ENCODE peak calls at places on chromosomes 2 and 18, in seven cellular contexts. N, L, V, B, Z, M and C are unnamed samples.
A peak's percentile ranks its signal among the peaks of the same experiment; 100 is the strongest.

GRCh38 chr2:36461039-36461681 is 105.6 kb downstream of the CRIM1 start:
- DNase-seq in N (no peak), L (peak; percentile 7), V (no peak), B (peak; percentile 80), Z (peak; percentile 78), M (no peak), C (no peak)

GRCh38 chr2:206163251-206163880 is 3.7 kb downstream of the EEF1B2 start:
- DNase-seq in N (no peak), L (peak; percentile 11), V (no peak), B (no peak), Z (no peak), M (no peak), C (no peak)

GRCh38 chr18:74196220-74197119 is 48.1 kb downstream of the TIMM21 start:
- DNase-seq in N (no peak), L (peak; percentile 64), V (peak; percentile 81), B (peak; percentile 15), Z (no peak), M (no peak), C (no peak)

GRCh38 chr2:147634801-147635200 is 210.0 kb upstream of the ACVR2A start:
- DNase-seq in N (no peak), L (peak; percentile 26), V (no peak), B (no peak), Z (no peak), M (no peak), C (no peak)

GRCh38 chr18:79772108-79772864 is 25.5 kb upstream of the KCNG2 start:
- DNase-seq in N (peak; percentile 61), L (no peak), V (no peak), B (no peak), Z (no peak), M (no peak), C (no peak)

GRCh38 chr18:73419531-73419930 is 551.7 kb upstream of the NETO1 start:
- DNase-seq in N (no peak), L (no peak), V (no peak), B (no peak), Z (no peak), M (no peak), C (no peak)

GRCh38 chr2:237593596-237594310 is 3.2 kb upstream of the RAB17 start:
- DNase-seq in N (no peak), L (no peak), V (no peak), B (no peak), Z (no peak), M (no peak), C (no peak)

GRCh38 chr2:70280242-70280798 is 13.2 kb downstream of the SNRPG start:
- DNase-seq in N (no peak), L (no peak), V (no peak), B (no peak), Z (no peak), M (no peak), C (no peak)

GRCh38 chr2:237701859-237702370 is 74.5 kb downstream of the LRRFIP1 start:
- DNase-seq in N (peak; percentile 69), L (no peak), V (no peak), B (no peak), Z (no peak), M (no peak), C (no peak)

GRCh38 chr18:75173125-75173432 is 35.9 kb downstream of the PTGR3 start:
- DNase-seq in N (no peak), L (peak; percentile 75), V (peak; percentile 76), B (no peak), Z (no peak), M (no peak), C (no peak)

GRCh38 chr2:108612153-108612513 is 77.9 kb downstream of the LIMS1 start:
- DNase-seq in N (no peak), L (peak; percentile 97), V (peak; percentile 54), B (peak; percentile 52), Z (no peak), M (no peak), C (no peak)

GRCh38 chr2:232887171-232887850 is 17.2 kb downstream of the SNORC start:
- DNase-seq in N (peak; percentile 45), L (no peak), V (no peak), B (no peak), Z (no peak), M (no peak), C (peak; percentile 65)

GRCh38 chr18:9763157-9763556 is 55.1 kb downstream of the RAB31 start:
- DNase-seq in N (no peak), L (no peak), V (no peak), B (no peak), Z (no peak), M (no peak), C (no peak)

GRCh38 chr2:191692502-191693115 is 14.7 kb downstream of the NABP1 start:
- DNase-seq in N (no peak), L (no peak), V (no peak), B (no peak), Z (no peak), M (no peak), C (no peak)

GRCh38 chr2:219178377-219179175 is 501 bp downstream of the RETREG2 start:
- DNase-seq in N (peak; percentile 94), L (peak; percentile 47), V (peak; percentile 59), B (no peak), Z (no peak), M (no peak), C (peak; percentile 74)

GRCh38 chr2:126900646-126901319 is 2.1 kb downstream of the TEX51 start:
- DNase-seq in N (peak; percentile 40), L (no peak), V (peak; percentile 2), B (no peak), Z (no peak), M (no peak), C (peak; percentile 20)

GRCh38 chr18:80191907-80192652 is 55.2 kb downstream of the PARD6G start:
- DNase-seq in N (no peak), L (no peak), V (no peak), B (no peak), Z (no peak), M (no peak), C (peak; percentile 52)

GRCh38 chr2:127857494-127857818 is 499 bp downstream of the POLR2D start:
- DNase-seq in N (no peak), L (peak; percentile 47), V (peak; percentile 39), B (no peak), Z (no peak), M (no peak), C (no peak)

GRCh38 chr2:95231723-95232122 is 24.4 kb downstream of the ZNF892 start:
- DNase-seq in N (no peak), L (peak; percentile 64), V (no peak), B (no peak), Z (peak; percentile 31), M (no peak), C (no peak)

GRCh38 chr18:59456657-59457056 is 97.6 kb upstream of the LMAN1 start:
- DNase-seq in N (no peak), L (no peak), V (no peak), B (no peak), Z (no peak), M (no peak), C (no peak)

GRCh38 chr2:238573065-238573778 is 146.5 kb downstream of the ASB1 start:
- DNase-seq in N (no peak), L (peak; percentile 37), V (peak; percentile 55), B (no peak), Z (no peak), M (no peak), C (no peak)

GRCh38 chr2:36357506-36358316 is 2.1 kb downstream of the CRIM1 start:
- DNase-seq in N (peak; percentile 81), L (peak; percentile 29), V (peak; percentile 41), B (peak; percentile 42), Z (no peak), M (no peak), C (no peak)

GRCh38 chr18:49277395-49278036 is 182.9 kb downstream of the DYM start:
- DNase-seq in N (no peak), L (no peak), V (no peak), B (peak; percentile 34), Z (no peak), M (no peak), C (no peak)

GRCh38 chr2:219689676-219690628 is 62.5 kb downstream of the SLC4A3 start:
- DNase-seq in N (no peak), L (peak; percentile 76), V (peak; percentile 44), B (no peak), Z (no peak), M (no peak), C (no peak)

GRCh38 chr2:83069724-83070123 is 1389.4 kb downstream of the SUCLG1 start:
- DNase-seq in N (no peak), L (no peak), V (no peak), B (no peak), Z (no peak), M (no peak), C (no peak)

GRCh38 chr2:36478332-36478738 is 119.6 kb downstream of the FEZ2 start:
- DNase-seq in N (no peak), L (no peak), V (no peak), B (no peak), Z (peak; percentile 76), M (no peak), C (no peak)

DNA sequence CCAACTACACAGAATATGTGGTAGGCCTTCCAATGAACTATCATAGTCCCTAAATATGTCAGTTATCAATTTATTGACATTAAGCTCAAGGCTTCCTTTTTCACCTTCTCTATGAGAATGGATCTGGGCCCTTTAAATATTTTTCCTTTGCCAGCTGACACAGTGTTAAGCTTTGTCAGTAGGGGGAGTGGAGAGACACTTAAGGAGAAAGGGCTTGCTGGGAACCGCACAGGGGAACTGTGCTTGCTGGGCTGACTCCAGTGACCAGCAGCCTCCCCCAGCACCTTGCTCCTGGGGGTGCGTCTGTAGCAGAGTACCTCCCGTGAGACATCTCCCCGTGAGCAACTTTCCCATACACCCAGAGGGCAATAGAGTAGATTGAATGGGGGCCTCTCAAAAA is 6.5 kb upstream of the PTPN2 start:
- DNase-seq in N (no peak), L (peak; percentile 37), V (no peak), B (no peak), Z (no peak), M (no peak), C (no peak)
- TF ChIP-seq CTCF in N (no peak), L (peak; percentile 16), V (no peak), B (no peak), Z (peak; percentile 22), M (no peak), C (peak; percentile 27)

GRCh38 chr2:8678731-8679566 is 2.9 kb upstream of the ID2 start:
- DNase-seq in N (peak; percentile 96), L (peak; percentile 97), V (peak; percentile 83), B (peak; percentile 73), Z (peak; percentile 51), M (peak; percentile 92), C (peak; percentile 97)
- TF ChIP-seq CTCF in N (no peak), L (no peak), V (no peak), B (no peak), Z (no peak), M (no peak), C (peak; percentile 47)

GRCh38 chr2:9519250-9519649 is 36.4 kb downstream of the ADAM17 start:
- DNase-seq in N (no peak), L (no peak), V (no peak), B (no peak), Z (no peak), M (no peak), C (no peak)
- TF ChIP-seq CTCF in N (no peak), L (no peak), V (no peak), B (no peak), Z (no peak), M (no peak), C (no peak)

DNA sequence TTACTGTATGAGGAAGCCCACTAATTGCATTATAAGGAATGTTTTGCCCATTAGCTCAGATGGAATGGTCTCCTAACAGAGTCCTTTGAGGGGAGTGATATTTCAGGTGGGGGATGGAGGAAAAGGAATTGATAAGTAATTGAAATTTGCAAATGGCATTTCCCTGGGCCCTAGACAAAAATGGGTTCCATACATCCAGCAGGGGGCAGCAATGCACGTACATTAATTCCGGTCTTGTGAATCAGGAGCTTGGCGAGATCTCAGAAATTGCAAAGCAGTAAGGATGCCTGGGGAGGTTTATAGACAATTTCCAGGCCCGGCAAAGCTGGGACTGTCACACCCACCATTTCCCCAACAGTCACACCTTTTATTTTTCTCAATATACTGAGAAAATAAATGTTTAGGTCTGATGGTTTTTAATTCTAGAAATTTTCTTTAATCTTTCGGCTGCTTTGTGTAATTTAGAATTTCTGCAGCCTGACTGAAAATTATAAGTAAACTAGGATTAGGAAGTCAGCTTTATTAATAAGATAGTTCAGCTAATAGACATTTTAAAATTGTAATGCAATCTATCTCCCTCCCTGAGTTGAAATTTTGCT is 122.8 kb downstream of the LYPD1 start:
- DNase-seq in N (no peak), L (peak; percentile 75), V (peak; percentile 31), B (peak; percentile 61), Z (peak; percentile 10), M (peak; percentile 45), C (peak; percentile 76)
- TF ChIP-seq CTCF in N (peak; percentile 70), L (peak; percentile 61), V (peak; percentile 74), B (peak; percentile 74), Z (peak; percentile 60), M (peak; percentile 91), C (peak; percentile 88)